ENCODE peak calls at places on chromosome 9, in nine cellular contexts. W is fibroblast of lung; I is AG08395; G is GM04503; X is NCI-H1694; M is heart left ventricle; A is CD4-positive, CD25-positive, alpha-beta regulatory T cell; E is stimulated activated CD4-positive, alpha-beta T cell treated with anti-CD3 and anti-CD28 coated beads, Interleukin-12 subunit alpha, Interleukin-12 subunit beta, amount 100 ng/mL, for 48 hours; R is RPMI7951. C is an unnamed sample.

GRCh38 chr9:70475211-70475610 is 60.8 kb upstream of the KLF9 start:
- DNase-seq in A (no peak), E (no peak), M (no peak), R (no peak), G (no peak), X (no peak), W (no peak), I (no peak), C (no peak)

GRCh38 chr9:93210324-93210973 is 26.5 kb downstream of the WNK2 start:
- DNase-seq in I (no peak), W (no peak), A (no peak), X (no peak), E (no peak), M (no peak), G (no peak), R (no peak), C (peak)

GRCh38 chr9:87445646-87446045 is 52.0 kb upstream of the DAPK1 start:
- DNase-seq in W (peak), M (peak), E (no peak), G (no peak), A (no peak), I (no peak), X (no peak), R (peak), C (no peak)

GRCh38 chr9:126420643-126421564 is 94.3 kb downstream of the MVB12B start:
- DNase-seq in M (no peak), E (no peak), X (no peak), I (no peak), W (peak), A (no peak), R (peak), G (no peak), C (no peak)

GRCh38 chr9:71145179-71145578 is 23.8 kb upstream of the TRPM3 start:
- DNase-seq in M (no peak), E (no peak), R (no peak), I (no peak), W (no peak), G (no peak), X (no peak), A (no peak), C (no peak)

GRCh38 chr9:137083418-137084004 is 3.3 kb upstream of the MAN1B1 start:
- DNase-seq in X (no peak), I (peak), A (no peak), E (no peak), R (peak), G (peak), M (peak), W (peak), C (peak)

GRCh38 chr9:83981126-83981871 is 694 bp downstream of the RMI1 start:
- DNase-seq in A (no peak), R (peak), M (no peak), E (peak), I (peak), W (peak), X (peak), G (no peak), C (peak)

GRCh38 chr9:126531591-126531990 is 82.1 kb upstream of the LMX1B start:
- DNase-seq in E (no peak), X (no peak), W (no peak), M (no peak), G (no peak), A (no peak), R (no peak), I (no peak), C (no peak)

GRCh38 chr9:89010056-89010455 is 18.8 kb downstream of the S1PR3 start:
- DNase-seq in R (no peak), G (no peak), W (peak), X (no peak), M (no peak), A (no peak), I (no peak), E (no peak), C (no peak)

C was measured in left ventricle myocardium superior.